ENCODE peak calls at places on chromosomes 6 and 20, in six cellular contexts. A is T-helper 9 cell, T is GM19239, D is CD14-positive monocyte, J is HTR-8/SVneo, P is stomach. W is an unnamed sample.

GRCh38 chr6:14079433-14079832 is 38.1 kb upstream of the CD83 start:
- DNase-seq in A (no peak), T (no peak), D (no peak), J (no peak), P (no peak), W (no peak)

GRCh38 chr6:147806697-147807096 is 298.2 kb downstream of the SAMD5 start:
- DNase-seq in A (no peak), T (no peak), D (no peak), J (no peak), P (no peak), W (no peak)

GRCh38 chr20:11379257-11380011 is 538.3 kb upstream of the BTBD3 start:
- DNase-seq in A (no peak), T (no peak), D (no peak), J (no peak), P (no peak), W (no peak)

GRCh38 chr6:31669676-31670075 is at the start of gene LY6G5B:
- DNase-seq in A (no peak), T (no peak), D (no peak), J (no peak), P (no peak), W (no peak)

GRCh38 chr6:124670801-124671200 is 291.4 kb upstream of the RNF217 start:
- DNase-seq in A (no peak), T (no peak), D (no peak), J (no peak), P (no peak), W (no peak)

GRCh38 chr20:49646126-49646525 is 67.6 kb downstream of the B4GALT5 start:
- DNase-seq in A (no peak), T (no peak), D (no peak), J (no peak), P (no peak), W (no peak)

GRCh38 chr6:45376310-45377040 is 1.3 kb downstream of the SUPT3H start:
- DNase-seq in A (no peak), T (no peak), D (no peak), J (no peak), P (no peak), W (no peak)

GRCh38 chr6:2498224-2498623 is 252.5 kb downstream of the MYLK4 start:
- DNase-seq in A (no peak), T (no peak), D (no peak), J (no peak), P (no peak), W (no peak)

GRCh38 chr6:150485559-150486517 is 113.8 kb upstream of the PLEKHG1 start:
- DNase-seq in A (no peak), T (no peak), D (no peak), J (no peak), P (no peak), W (no peak)